ENCODE peak calls at places on chromosomes 4 and X, in six cellular contexts. O is H9, M is IMR-90, E is mesenchymal stem cell, I is H1, T is trophoblast cell. V is an unnamed sample.

GRCh38 chrX:109782994-109783711 is 50.1 kb upstream of the ACSL4 start:
- DNase-seq in T (no peak), I (no peak), M (peak), E (no peak), O (no peak), V (no peak)

GRCh38 chr4:150252306-150252705 is 174.1 kb downstream of the DCLK2 start:
- DNase-seq in I (no peak), M (no peak), O (no peak), T (no peak), E (no peak), V (no peak)

GRCh38 chrX:19613645-19614323 is 98.5 kb upstream of the MAP3K15 start:
- DNase-seq in T (no peak), I (no peak), M (no peak), E (peak), O (no peak), V (no peak)

GRCh38 chr4:149897784-149898183 is 82.1 kb upstream of the IQCM start:
- DNase-seq in T (no peak), M (peak), I (no peak), O (no peak), E (peak), V (no peak)

GRCh38 chrX:71458866-71459265 is 74.0 kb upstream of the OGT start:
- DNase-seq in M (no peak), T (no peak), O (no peak), E (no peak), I (no peak), V (no peak)

GRCh38 chr4:144564358-144564757 is 81.6 kb upstream of the HHIP start:
- DNase-seq in I (no peak), M (no peak), O (no peak), T (no peak), E (no peak), V (no peak)

GRCh38 chr4:113390850-113391249 is 341.4 kb downstream of the ANK2 start:
- DNase-seq in T (no peak), E (no peak), O (no peak), I (no peak), M (no peak), V (no peak)

GRCh38 chr4:169151671-169152070 is 119.1 kb downstream of the SH3RF1 start:
- DNase-seq in I (no peak), M (peak), T (no peak), O (no peak), E (no peak), V (no peak)

GRCh38 chrX:68196939-68197791 is 236.1 kb downstream of the OPHN1 start:
- DNase-seq in T (peak), E (peak), I (no peak), O (peak), M (peak), V (peak)

GRCh38 chr4:186068581-186069402 is at the start of gene TLR3:
- DNase-seq in O (no peak), T (no peak), E (peak), I (no peak), M (peak), V (no peak)

GRCh38 chr4:184731056-184731455 is 2.8 kb downstream of the CENPU start:
- DNase-seq in O (no peak), E (no peak), I (no peak), M (no peak), T (no peak), V (no peak)

GRCh38 chrX:132333351-132333750 is 114.1 kb upstream of the RAP2C start:
- DNase-seq in T (no peak), I (no peak), E (no peak), M (no peak), O (no peak), V (no peak)

GRCh38 chrX:23333842-23334535 is 660 bp upstream of the PTCHD1 start:
- DNase-seq in I (no peak), O (peak), E (no peak), M (no peak), T (no peak), V (no peak)

GRCh38 chr4:17142232-17142711 is 243.8 kb upstream of the LDB2 start:
- DNase-seq in E (peak), I (no peak), T (no peak), M (peak), O (no peak), V (no peak)

GRCh38 chrX:119684916-119685224 is 8.1 kb downstream of the SEPTIN6 start:
- DNase-seq in I (no peak), M (no peak), E (no peak), O (no peak), T (no peak), V (no peak)

GRCh38 chr4:89193828-89194227 is 82.5 kb downstream of the TIGD2 start:
- DNase-seq in O (no peak), E (no peak), T (no peak), I (no peak), M (no peak), V (no peak)

GRCh38 chrX:108736509-108737479 is at the start of gene IRS4:
- DNase-seq in T (peak), M (no peak), O (peak), E (peak), I (peak), V (peak)

GRCh38 chr4:158681630-158682029 is 9.5 kb downstream of the ETFDH start:
- DNase-seq in I (no peak), O (no peak), E (no peak), M (no peak), T (no peak), V (no peak)

DNA sequence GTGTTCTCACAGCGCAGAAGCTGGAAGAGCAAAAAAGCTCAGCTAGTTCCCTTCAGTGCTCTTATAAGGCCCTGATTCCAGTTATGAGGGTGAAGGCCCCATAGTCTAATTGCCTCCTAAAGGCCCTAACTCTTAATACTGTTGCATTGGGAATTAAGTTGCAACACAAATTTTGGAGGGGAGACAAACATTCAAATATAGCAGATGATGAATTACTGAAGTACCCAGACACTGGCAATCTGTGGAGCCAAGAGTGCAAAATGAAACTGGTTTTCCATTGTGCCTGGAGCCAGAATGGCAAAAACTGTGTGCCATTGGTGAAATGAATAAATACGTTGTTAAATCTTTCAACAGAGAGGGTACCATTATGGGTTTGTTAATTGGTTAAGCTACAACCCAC is 356.0 kb downstream of the PPARGC1A start:
- DNase-seq in I (no peak), O (no peak), T (no peak), M (no peak), E (no peak), V (no peak)
- H4K91ac ChIP-seq in I (no peak), O (no peak), T (no peak), M (no peak), E (no peak), V (no peak)

DNA sequence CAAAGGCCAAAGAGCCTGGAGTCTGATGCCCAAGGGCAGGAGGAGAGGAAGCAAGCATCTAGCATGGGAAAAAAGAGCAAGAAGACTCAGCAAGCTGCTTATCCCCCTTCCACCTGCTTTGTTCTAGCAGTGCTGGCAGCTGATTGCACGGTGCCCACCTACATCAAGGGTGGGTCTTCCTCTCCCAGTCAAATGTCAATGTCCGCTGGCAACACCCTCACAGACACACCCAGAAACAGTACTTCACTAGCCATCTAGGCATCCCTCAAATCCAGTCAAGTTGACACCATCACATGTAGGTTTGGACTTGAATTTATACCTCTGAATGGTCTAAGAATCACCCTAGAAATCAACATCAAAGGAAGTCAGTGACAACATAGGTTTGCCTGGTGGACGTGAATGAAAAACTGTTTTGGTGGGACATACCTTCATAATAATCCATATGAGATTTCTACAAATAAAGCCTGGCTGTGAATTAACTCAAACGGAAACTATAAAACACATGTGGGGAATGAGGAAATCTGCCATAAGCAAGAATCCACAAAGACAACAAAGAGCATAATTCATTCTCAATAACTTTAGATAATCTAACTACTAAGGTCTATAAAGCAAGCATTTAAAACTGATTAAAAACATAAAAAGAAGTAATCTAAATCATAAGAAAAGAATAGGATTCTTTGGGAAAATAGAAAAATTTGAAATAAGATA is 185.8 kb upstream of the JADE1 start:
- DNase-seq in M (no peak), O (no peak), E (no peak), T (no peak), I (no peak), V (no peak)
- H4K91ac ChIP-seq in M (no peak), O (no peak), E (no peak), T (no peak), I (peak), V (no peak)

DNA sequence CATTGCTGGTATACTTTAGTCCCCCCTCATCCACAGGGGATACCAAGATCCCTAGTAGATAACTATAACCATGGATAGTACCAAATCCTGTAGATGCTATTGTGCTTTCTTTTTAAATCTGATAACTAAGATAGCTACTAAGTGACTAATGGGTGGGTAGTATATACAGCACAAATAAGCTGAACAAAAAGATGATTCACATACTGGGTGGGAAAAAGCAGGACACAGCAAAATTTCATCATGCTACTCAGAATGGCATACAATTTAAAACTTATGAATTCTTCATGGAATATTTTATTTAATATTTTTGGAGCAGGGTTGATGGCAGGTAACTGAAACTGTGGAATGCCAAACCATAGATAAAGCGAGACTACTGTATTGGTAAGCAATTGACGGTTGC is 161.6 kb downstream of the IL15 start:
- DNase-seq in E (no peak), M (peak), I (no peak), T (no peak), O (no peak), V (no peak)
- H4K91ac ChIP-seq in E (no peak), M (no peak), I (no peak), T (no peak), O (no peak), V (no peak)

GRCh38 chrX:153433161-153433680 is 12.6 kb downstream of the TREX2 start:
- DNase-seq in E (no peak), T (no peak), O (no peak), I (no peak), M (no peak), V (no peak)
- H4K91ac ChIP-seq in E (no peak), T (no peak), O (no peak), I (no peak), M (no peak), V (no peak)

GRCh38 chr4:110107868-110108267 is 90.5 kb downstream of the ELOVL6 start:
- DNase-seq in I (no peak), O (no peak), T (no peak), M (no peak), E (peak), V (no peak)

GRCh38 chr4:110108470-110108869 is 89.9 kb downstream of the ELOVL6 start:
- DNase-seq in M (no peak), T (no peak), O (no peak), E (no peak), I (no peak), V (no peak)

GRCh38 chr4:110108960-110109359 is 89.5 kb downstream of the ELOVL6 start:
- DNase-seq in T (no peak), M (no peak), O (no peak), I (no peak), E (no peak), V (no peak)

GRCh38 chr4:110106946-110107325 is 91.5 kb downstream of the ELOVL6 start:
- DNase-seq in T (no peak), I (no peak), E (peak), M (peak), O (no peak), V (no peak)

GRCh38 chr4:110109455-110109854 is 89.0 kb downstream of the ELOVL6 start:
- DNase-seq in I (no peak), E (no peak), O (no peak), T (no peak), M (no peak), V (no peak)
- H4K91ac ChIP-seq in I (no peak), E (no peak), O (no peak), T (no peak), M (no peak), V (no peak)

GRCh38 chrX:17375361-17375630 is 296 bp downstream of the NHS start:
- DNase-seq in M (no peak), I (no peak), E (no peak), O (peak), T (no peak), V (no peak)

GRCh38 chrX:17375631-17376380 is 806 bp downstream of the NHS start:
- DNase-seq in I (no peak), E (peak), O (peak), M (peak), T (peak), V (peak)

GRCh38 chrX:17377795-17378194 is 2.8 kb downstream of the NHS start:
- DNase-seq in I (no peak), M (no peak), O (no peak), T (no peak), E (no peak), V (no peak)

GRCh38 chrX:17376381-17377046 is 1.5 kb downstream of the NHS start:
- DNase-seq in E (no peak), I (no peak), M (no peak), T (peak), O (no peak), V (peak)

GRCh38 chrX:17377047-17377692 is 2.2 kb downstream of the NHS start:
- DNase-seq in T (peak), I (no peak), M (peak), E (no peak), O (peak), V (peak)
- H4K91ac ChIP-seq in T (no peak), I (no peak), M (no peak), E (no peak), O (no peak), V (no peak)

DNA sequence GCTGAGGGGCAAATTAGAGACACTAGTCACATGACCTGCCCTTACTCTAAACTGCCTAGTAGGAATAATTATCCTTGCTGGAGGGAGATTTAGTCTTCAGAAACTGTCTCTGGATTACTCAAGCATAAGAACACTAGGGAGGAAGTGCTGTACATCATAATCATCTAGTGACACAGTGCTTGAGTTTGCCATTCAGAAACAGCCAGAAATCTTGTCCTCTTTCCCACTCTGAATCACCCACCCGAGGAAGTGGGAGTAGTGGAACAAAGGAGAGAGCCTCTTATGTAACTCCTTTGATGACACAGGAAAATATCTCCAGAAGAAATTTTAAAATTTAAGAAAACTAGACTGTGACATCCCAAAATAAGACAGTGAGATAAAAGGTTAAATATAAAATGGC is 69.3 kb upstream of the PCDH19 start:
- DNase-seq in E (no peak), T (no peak), M (no peak), O (no peak), I (no peak), V (no peak)
- H4K91ac ChIP-seq in E (no peak), T (no peak), M (no peak), O (no peak), I (no peak), V (no peak)

V was measured in neuronal stem cell.